ENCODE peak calls at places on chromosomes 11 and 22, in four cellular contexts. O, P, U and Y are unnamed samples.

GRCh38 chr11:11387201-11387600 is 34.2 kb upstream of the CSNK2A3 start:
- DNase-seq in P (no peak), O (no peak), U (no peak), Y (no peak)

GRCh38 chr22:37406836-37407235 is 20.4 kb downstream of the ELFN2 start:
- DNase-seq in U (no peak), P (no peak), O (no peak), Y (no peak)

GRCh38 chr11:80669620-80670019 is 1228.8 kb upstream of the TENM4 start:
- DNase-seq in O (no peak), P (no peak), U (no peak), Y (no peak)

GRCh38 chr11:64728757-64729365 is 5.9 kb upstream of the NRXN2 start:
- DNase-seq in O (no peak), P (no peak), U (no peak), Y (no peak)

GRCh38 chr22:36765943-36766450 is 9.9 kb downstream of the IFT27 start:
- DNase-seq in U (no peak), P (peak; percentile 5), O (no peak), Y (peak; percentile 30)

GRCh38 chr11:45857834-45858492 is 10.7 kb downstream of the CRY2 start:
- DNase-seq in O (peak; percentile 52), U (peak; percentile 82), P (no peak), Y (no peak)

GRCh38 chr11:49851971-49852389 is 100.2 kb upstream of the OR4C13 start:
- DNase-seq in P (no peak), U (no peak), O (no peak), Y (no peak)

GRCh38 chr11:117929568-117930207 is 486 bp upstream of the TMPRSS13 start:
- DNase-seq in U (no peak), O (no peak), P (no peak), Y (no peak)

GRCh38 chr11:45369294-45369693 is 83.2 kb upstream of the SYT13 start:
- DNase-seq in O (no peak), P (peak; percentile 16), U (no peak), Y (no peak)

GRCh38 chr22:17964647-17965046 is 59.7 kb downstream of the MICAL3 start:
- DNase-seq in U (no peak), O (no peak), P (no peak), Y (no peak)

GRCh38 chr11:57427692-57428082 is 766 bp upstream of the SLC43A3 start:
- DNase-seq in U (peak; percentile 49), O (peak; percentile 94), P (peak; percentile 88), Y (no peak)

GRCh38 chr22:45880091-45880651 is 96.8 kb downstream of the WNT7B start:
- DNase-seq in O (no peak), U (no peak), P (no peak), Y (no peak)

DNA sequence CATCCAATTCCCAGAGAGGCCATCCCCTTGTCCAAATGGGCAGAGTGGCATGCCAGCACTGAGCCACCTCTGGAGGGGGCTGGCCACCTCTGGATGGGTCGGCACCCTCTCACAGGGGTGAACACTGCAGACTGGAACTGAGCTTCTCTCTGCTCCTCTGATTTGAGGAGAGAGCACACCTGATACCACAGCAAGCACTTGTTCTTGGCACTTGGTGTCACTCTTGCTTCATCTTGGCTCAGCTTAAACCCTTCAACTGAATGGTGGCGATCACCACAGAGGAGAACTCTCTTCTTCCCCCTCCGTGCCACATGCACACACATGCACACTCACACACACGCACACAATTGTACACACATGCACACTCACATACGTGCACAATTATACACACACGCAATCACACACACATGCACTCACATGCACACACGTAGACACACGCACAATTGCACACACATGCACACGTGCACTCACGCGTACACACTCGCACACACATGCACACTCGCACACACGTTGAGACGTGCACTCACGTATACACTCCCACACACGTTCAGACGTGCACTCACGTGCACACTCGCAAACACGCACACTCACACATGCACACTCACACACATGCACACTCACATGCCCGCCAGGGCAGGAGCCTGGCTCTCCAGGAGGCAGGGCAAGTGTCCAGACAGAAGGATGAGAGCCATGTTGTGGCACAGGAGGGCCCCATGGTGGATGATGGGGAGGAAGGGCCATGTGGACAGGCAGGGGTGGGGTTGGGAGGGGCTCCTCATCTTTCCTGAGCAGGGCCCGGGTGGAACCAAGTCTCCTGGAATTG is 23.4 kb downstream of the OVOL1 start:
- DNase-seq in P (no peak), U (no peak), O (no peak), Y (no peak)
- TF ChIP-seq CTCF in P (no peak), U (no peak), O (no peak), Y (no peak)

GRCh38 chr11:85595285-85595884 is 31.8 kb downstream of the DLG2 start:
- DNase-seq in O (no peak), P (no peak), U (no peak), Y (no peak)

GRCh38 chr11:85596886-85597285 is 30.3 kb downstream of the DLG2 start:
- DNase-seq in O (no peak), P (no peak), U (no peak), Y (no peak)

GRCh38 chr11:85589373-85589772 is 37.8 kb downstream of the DLG2 start:
- DNase-seq in P (no peak), U (no peak), O (no peak), Y (no peak)

GRCh38 chr11:85590848-85591483 is 36.2 kb downstream of the DLG2 start:
- DNase-seq in O (no peak), P (no peak), U (no peak), Y (no peak)
- TF ChIP-seq CTCF in O (no peak), P (no peak), U (peak; percentile 38), Y (peak; percentile 44)

GRCh38 chr11:94521684-94522083 is 9.4 kb downstream of the C11orf97 start:
- DNase-seq in O (no peak), U (no peak), P (no peak), Y (no peak)
- TF ChIP-seq CTCF in O (no peak), U (peak; percentile 42), P (no peak), Y (peak; percentile 39)

GRCh38 chr11:76860539-76861475 is at the start of gene ACER3:
- DNase-seq in P (peak; percentile 88), O (peak; percentile 81), U (peak; percentile 96), Y (peak; percentile 96)
- TF ChIP-seq CTCF in P (no peak), O (peak; percentile 26), U (peak; percentile 15), Y (peak; percentile 41)